ENCODE peak calls at places on chromosomes 5 and 9, in six cellular contexts. V is breast epithelium, R is GM12865, C is pancreas, E is stomach, T is kidney. S is an unnamed sample.

GRCh38 chr5:139419226-139419625 is 15.3 kb upstream of the SPATA24 start:
- DNase-seq in V (no peak), R (no peak), C (no peak), E (no peak), T (no peak), S (peak)

GRCh38 chr5:88377705-88378656 is 109.3 kb upstream of the TMEM161B start:
- DNase-seq in V (no peak), R (no peak), C (no peak), E (no peak), T (no peak), S (no peak)

GRCh38 chr5:179430256-179431175 is 85.3 kb upstream of the ADAMTS2 start:
- DNase-seq in V (no peak), R (no peak), C (no peak), E (no peak), T (peak), S (no peak)

GRCh38 chr5:89236900-89237299 is 353.9 kb upstream of the MEF2C start:
- DNase-seq in V (no peak), R (no peak), C (no peak), E (no peak), T (no peak), S (no peak)

GRCh38 chr5:42143361-42143760 is 218.3 kb downstream of the FBXO4 start:
- DNase-seq in V (no peak), R (no peak), C (no peak), E (no peak), T (no peak), S (no peak)

GRCh38 chr9:107638922-107639321 is 149.4 kb upstream of the KLF4 start:
- DNase-seq in V (peak), R (no peak), C (no peak), E (peak), T (peak), S (peak)

GRCh38 chr5:172854451-172854871 is 20.4 kb downstream of the ERGIC1 start:
- DNase-seq in V (no peak), R (no peak), C (no peak), E (peak), T (peak), S (peak)

GRCh38 chr5:59037041-59037440 is 454.2 kb downstream of the RAB3C start:
- DNase-seq in V (no peak), R (no peak), C (no peak), E (no peak), T (no peak), S (no peak)

GRCh38 chr5:98770911-98771322 is 2.5 kb upstream of the RGMB start:
- DNase-seq in V (no peak), R (no peak), C (no peak), E (no peak), T (no peak), S (no peak)

GRCh38 chr9:130461218-130461630 is 16.5 kb downstream of the ASS1 start:
- DNase-seq in V (no peak), R (peak), C (peak), E (peak), T (peak), S (no peak)

GRCh38 chr5:116358911-116359418 is 215.7 kb downstream of the SEMA6A start:
- DNase-seq in V (no peak), R (peak), C (no peak), E (no peak), T (no peak), S (no peak)

GRCh38 chr9:129208191-129209091 is 30.4 kb upstream of the IER5L start:
- DNase-seq in V (no peak), R (no peak), C (peak), E (no peak), T (no peak), S (no peak)

GRCh38 chr9:69502671-69503301 is 169.4 kb downstream of the APBA1 start:
- DNase-seq in V (no peak), R (no peak), C (no peak), E (no peak), T (no peak), S (no peak)

GRCh38 chr5:119355636-119356383 is at the start of gene TNFAIP8:
- DNase-seq in V (peak), R (peak), C (peak), E (peak), T (peak), S (peak)

GRCh38 chr5:143053780-143054179 is 283.6 kb downstream of the ARHGAP26 start:
- DNase-seq in V (no peak), R (no peak), C (no peak), E (no peak), T (no peak), S (no peak)

GRCh38 chr9:20621553-20622329 is 558 bp downstream of the MLLT3 start:
- DNase-seq in V (peak), R (peak), C (peak), E (peak), T (peak), S (peak)

GRCh38 chr5:83450183-83450839 is 21.2 kb upstream of the VCAN start:
- DNase-seq in V (no peak), R (no peak), C (no peak), E (no peak), T (no peak), S (no peak)

GRCh38 chr5:136710834-136711233 is 345.5 kb upstream of the TRPC7 start:
- DNase-seq in V (no peak), R (no peak), C (no peak), E (no peak), T (no peak), S (no peak)

GRCh38 chr9:132970306-132971062 is 8.0 kb upstream of the GFI1B start:
- DNase-seq in V (no peak), R (no peak), C (no peak), E (no peak), T (no peak), S (no peak)

GRCh38 chr5:143217065-143217803 is 186.3 kb downstream of the NR3C1 start:
- DNase-seq in V (no peak), R (peak), C (no peak), E (no peak), T (no peak), S (peak)

GRCh38 chr5:82364497-82364896 is 86.3 kb upstream of the RPS23 start:
- DNase-seq in V (no peak), R (no peak), C (no peak), E (no peak), T (no peak), S (no peak)

GRCh38 chr5:161078793-161079192 is 226.8 kb upstream of the ATP10B start:
- DNase-seq in V (no peak), R (peak), C (no peak), E (no peak), T (no peak), S (no peak)

GRCh38 chr9:34413229-34413852 is 36.6 kb upstream of the MYORG start:
- DNase-seq in V (no peak), R (peak), C (no peak), E (peak), T (no peak), S (no peak)

GRCh38 chr9:134492281-134492691 is 149.3 kb upstream of the COL5A1 start:
- DNase-seq in V (no peak), R (no peak), C (no peak), E (no peak), T (peak), S (peak)

GRCh38 chr9:105441761-105442160 is 6.1 kb upstream of the FSD1L start:
- DNase-seq in V (no peak), R (no peak), C (no peak), E (no peak), T (no peak), S (no peak)

GRCh38 chr9:2943016-2943415 is 99.1 kb upstream of the PUM3 start:
- DNase-seq in V (no peak), R (no peak), C (no peak), E (no peak), T (no peak), S (no peak)

GRCh38 chr5:67166886-67167285 is 29.7 kb downstream of the CD180 start:
- DNase-seq in V (no peak), R (no peak), C (no peak), E (no peak), T (no peak), S (no peak)

GRCh38 chr5:96259211-96259772 is 173.8 kb downstream of the PCSK1 start:
- DNase-seq in V (no peak), R (peak), C (no peak), E (no peak), T (no peak), S (no peak)

GRCh38 chr5:74462356-74462755 is 178.2 kb downstream of the ENC1 start:
- DNase-seq in V (no peak), R (no peak), C (no peak), E (no peak), T (no peak), S (no peak)

GRCh38 chr5:57221049-57221568 is 47.2 kb downstream of the GPBP1 start:
- DNase-seq in V (no peak), R (peak), C (no peak), E (no peak), T (no peak), S (no peak)

GRCh38 chr9:91132576-91133073 is 229.1 kb downstream of the AUH start:
- DNase-seq in V (no peak), R (no peak), C (no peak), E (no peak), T (no peak), S (no peak)

GRCh38 chr9:35748858-35749514 is at the start of the genes GBA2 and RGP1:
- DNase-seq in V (peak), R (peak), C (peak), E (peak), T (peak), S (peak)

DNA sequence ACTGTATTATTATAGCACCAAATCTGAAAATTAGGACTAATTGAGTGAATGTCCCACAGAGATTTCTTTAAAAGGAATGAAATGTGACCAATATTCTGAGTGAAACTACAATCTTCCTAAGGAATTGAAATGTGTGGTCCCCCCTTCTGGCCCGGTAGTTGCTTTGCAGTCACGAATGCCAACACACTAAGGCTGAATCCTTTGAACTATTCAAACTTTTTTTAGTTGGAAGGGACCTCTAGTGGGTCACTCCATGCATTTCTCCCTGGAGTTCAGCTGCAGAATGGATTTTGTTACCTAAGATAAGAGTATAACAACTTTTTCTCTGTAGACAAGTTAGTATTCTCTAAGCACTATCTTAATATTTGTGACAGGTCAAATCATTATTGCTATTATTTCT is 2.8 kb downstream of the CDH6 start:
- DNase-seq in V (no peak), R (no peak), C (no peak), E (no peak), T (no peak), S (no peak)
- H3K4me3 ChIP-seq in V (no peak), R (no peak), C (no peak), E (no peak), T (no peak), S (no peak)

DNA sequence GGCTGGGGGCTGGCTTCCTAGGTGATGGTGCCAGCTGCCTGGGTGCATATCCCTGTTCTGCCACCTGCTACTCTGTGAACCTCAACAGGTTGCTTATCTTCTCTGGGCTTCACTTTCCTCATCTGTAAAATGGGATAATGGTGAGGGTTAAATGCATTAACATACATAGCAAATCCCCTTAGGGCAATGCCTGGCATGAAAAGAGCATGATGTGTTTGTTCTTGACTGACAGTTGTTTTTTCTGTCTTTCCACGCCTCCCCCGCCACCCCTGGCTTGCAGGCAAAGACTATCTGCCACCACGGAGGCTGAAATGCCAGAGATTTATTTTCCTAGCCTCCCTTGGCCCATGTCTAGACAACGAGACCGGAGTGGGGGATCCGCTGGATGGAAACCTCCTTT is 280.5 kb downstream of the NSG2 start:
- DNase-seq in V (no peak), R (no peak), C (no peak), E (no peak), T (no peak), S (no peak)
- H3K4me3 ChIP-seq in V (no peak), R (no peak), C (no peak), E (no peak), T (no peak), S (no peak)

GRCh38 chr5:141512390-141513020 is 23.6 kb downstream of the PCDHGC5 start:
- DNase-seq in V (peak), R (peak), C (peak), E (peak), T (peak), S (peak)
- H3K4me3 ChIP-seq in V (peak), R (peak), C (peak), E (peak), T (peak), S (peak)

GRCh38 chr5:129945779-129946270 is 41.6 kb downstream of the CHSY3 start:
- DNase-seq in V (no peak), R (no peak), C (no peak), E (no peak), T (no peak), S (no peak)

DNA sequence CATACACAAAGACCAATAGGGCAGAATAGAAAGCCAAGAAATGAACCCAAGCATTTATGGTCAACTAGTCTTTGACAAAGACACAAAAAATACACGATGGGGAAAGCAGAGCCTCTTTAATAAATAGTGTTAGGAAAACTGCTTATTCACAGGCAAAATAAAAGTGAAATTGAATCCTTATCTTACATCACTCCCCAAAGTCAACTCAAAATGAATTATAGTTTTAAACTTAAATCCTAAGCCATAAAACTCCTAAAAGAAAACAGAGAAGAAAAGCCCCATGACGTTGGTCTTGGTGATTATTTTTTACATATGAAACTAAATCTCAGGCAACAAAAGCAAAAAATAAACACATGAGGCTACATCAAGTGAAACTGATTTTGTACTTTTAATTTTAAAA is 46.8 kb downstream of the CHSY3 start:
- DNase-seq in V (no peak), R (no peak), C (no peak), E (no peak), T (no peak), S (no peak)
- H3K4me3 ChIP-seq in V (no peak), R (no peak), C (no peak), E (no peak), T (no peak), S (no peak)

GRCh38 chr5:150507283-150508020 is 479 bp upstream of the NDST1 start:
- DNase-seq in V (no peak), R (no peak), C (no peak), E (peak), T (no peak), S (no peak)
- H3K4me3 ChIP-seq in V (peak), R (no peak), C (peak), E (no peak), T (no peak), S (no peak)

DNA sequence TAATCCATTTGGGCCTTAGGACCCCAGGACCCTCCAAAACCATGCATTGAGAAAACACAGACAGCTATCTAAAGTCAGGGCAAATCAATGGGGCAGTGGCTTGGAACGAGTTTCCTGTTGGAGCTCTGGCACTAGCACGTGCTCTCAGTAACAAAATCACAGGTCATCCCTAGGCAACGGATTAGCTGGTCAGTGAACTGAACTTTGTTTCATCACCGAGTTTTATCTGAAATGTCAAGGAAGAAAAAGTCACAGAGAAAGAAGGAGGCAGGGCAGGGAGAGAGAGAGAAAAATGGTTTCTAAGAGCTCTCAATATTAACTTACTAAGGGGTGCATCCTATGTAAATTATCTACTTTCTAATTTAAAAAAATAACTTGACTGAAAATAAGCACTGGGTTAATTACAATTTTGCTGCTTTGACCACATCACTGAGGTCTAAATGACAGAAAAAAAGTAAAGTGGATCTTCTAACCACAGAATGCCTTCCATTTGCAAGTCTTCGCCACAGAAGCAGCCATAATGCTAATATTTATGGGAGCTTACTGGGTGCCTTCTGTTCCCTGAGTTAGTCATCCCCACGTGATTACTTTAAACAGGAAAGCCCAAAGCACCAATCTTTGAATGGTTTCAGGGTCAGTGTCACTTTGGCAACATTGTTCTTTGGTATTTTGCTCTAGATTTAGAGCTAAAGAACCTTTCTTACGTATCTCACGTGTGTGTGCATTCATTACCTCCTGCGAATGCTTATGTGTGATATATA is 503.9 kb downstream of the RASEF start:
- DNase-seq in V (no peak), R (no peak), C (no peak), E (no peak), T (no peak), S (no peak)
- H3K4me3 ChIP-seq in V (no peak), R (no peak), C (no peak), E (no peak), T (no peak), S (no peak)

GRCh38 chr9:122226142-122226757 is 2.5 kb downstream of the LHX6 start:
- DNase-seq in V (no peak), R (no peak), C (no peak), E (no peak), T (peak), S (peak)
- H3K4me3 ChIP-seq in V (peak), R (no peak), C (peak), E (peak), T (no peak), S (no peak)

S was measured in lower leg skin.